ENCODE peak calls at places on chromosomes 4 and X, in nine cellular contexts. J is mesendoderm, O is heart right ventricle, V is stomach, C is lower lobe of right lung, M is GM12878, Y is neural progenitor cell, R is K562, Z is ovary. K is an unnamed sample.
A peak's percentile ranks its signal among the peaks of the same experiment; 100 is the strongest.

GRCh38 chr4:78517050-78517652 is 34.4 kb upstream of the ANXA3 start:
- DNase-seq in J (peak; percentile 34), O (no peak), V (no peak), C (no peak), M (no peak), Y (peak; percentile 54), R (peak; percentile 45), Z (no peak), K (no peak)

GRCh38 chr4:128159967-128160366 is 98.9 kb downstream of the LARP1B start:
- DNase-seq in J (no peak), O (no peak), V (no peak), C (no peak), M (no peak), Y (no peak), R (no peak), Z (no peak), K (no peak)

GRCh38 chrX:57528670-57529255 is 63.0 kb upstream of the ZXDB start:
- DNase-seq in J (peak; percentile 51), O (no peak), V (no peak), C (no peak), M (no peak), Y (peak; percentile 23), R (peak; percentile 1), Z (no peak), K (no peak)

GRCh38 chrX:45515262-45516215 is 314.9 kb upstream of the DIPK2B start:
- DNase-seq in J (peak; percentile 36), O (peak; percentile 30), V (peak; percentile 42), C (peak; percentile 67), M (no peak), Y (peak; percentile 49), R (peak; percentile 21), Z (peak; percentile 44), K (peak; percentile 82)

GRCh38 chrX:37986893-37987292 is 19.5 kb upstream of the SYTL5 start:
- DNase-seq in J (no peak), O (no peak), V (no peak), C (no peak), M (no peak), Y (no peak), R (no peak), Z (no peak), K (no peak)

GRCh38 chrX:24131476-24131875 is 18.1 kb upstream of the ZFX start:
- DNase-seq in J (no peak), O (no peak), V (no peak), C (no peak), M (no peak), Y (no peak), R (no peak), Z (no peak), K (no peak)

GRCh38 chr4:168928346-168928745 is 81.7 kb downstream of the CBR4 start:
- DNase-seq in J (no peak), O (no peak), V (no peak), C (no peak), M (no peak), Y (no peak), R (no peak), Z (no peak), K (no peak)

GRCh38 chr4:154911608-154912098 is 130.6 kb downstream of the RBM46 start:
- DNase-seq in J (no peak), O (no peak), V (no peak), C (no peak), M (no peak), Y (no peak), R (no peak), Z (no peak), K (no peak)

GRCh38 chrX:18422325-18422724 is 3.1 kb upstream of the CDKL5 start:
- DNase-seq in J (no peak), O (no peak), V (no peak), C (no peak), M (no peak), Y (no peak), R (no peak), Z (no peak), K (no peak)

GRCh38 chr4:122010610-122011009 is 58.8 kb upstream of the TRPC3 start:
- DNase-seq in J (no peak), O (no peak), V (no peak), C (no peak), M (no peak), Y (no peak), R (no peak), Z (no peak), K (no peak)

GRCh38 chr4:53580301-53580700 is 11.0 kb downstream of the LNX1 start:
- DNase-seq in J (no peak), O (no peak), V (no peak), C (no peak), M (no peak), Y (no peak), R (no peak), Z (no peak), K (no peak)

GRCh38 chr4:132071815-132072214 is 1077.3 kb upstream of the PCDH10 start:
- DNase-seq in J (no peak), O (no peak), V (no peak), C (no peak), M (no peak), Y (no peak), R (no peak), Z (no peak), K (no peak)

GRCh38 chr4:141121768-141122415 is 11.4 kb downstream of the RNF150 start:
- DNase-seq in J (peak; percentile 50), O (no peak), V (no peak), C (no peak), M (no peak), Y (no peak), R (no peak), Z (no peak), K (no peak)

GRCh38 chrX:63855896-63856295 is 70.9 kb upstream of the ARHGEF9 start:
- DNase-seq in J (peak; percentile 26), O (no peak), V (no peak), C (no peak), M (no peak), Y (no peak), R (no peak), Z (no peak), K (no peak)

GRCh38 chr4:36446275-36446674 is 164.9 kb downstream of the DTHD1 start:
- DNase-seq in J (no peak), O (no peak), V (no peak), C (no peak), M (no peak), Y (no peak), R (no peak), Z (no peak), K (no peak)

GRCh38 chr4:94253036-94253435 is 45.4 kb downstream of the SMARCAD1 start:
- DNase-seq in J (peak; percentile 65), O (no peak), V (no peak), C (no peak), M (no peak), Y (no peak), R (peak; percentile 9), Z (no peak), K (no peak)

GRCh38 chrX:134803060-134803459 is 144.8 kb upstream of the PLAC1 start:
- DNase-seq in J (peak; percentile 83), O (no peak), V (no peak), C (no peak), M (no peak), Y (peak; percentile 7), R (peak; percentile 35), Z (no peak), K (no peak)

DNA sequence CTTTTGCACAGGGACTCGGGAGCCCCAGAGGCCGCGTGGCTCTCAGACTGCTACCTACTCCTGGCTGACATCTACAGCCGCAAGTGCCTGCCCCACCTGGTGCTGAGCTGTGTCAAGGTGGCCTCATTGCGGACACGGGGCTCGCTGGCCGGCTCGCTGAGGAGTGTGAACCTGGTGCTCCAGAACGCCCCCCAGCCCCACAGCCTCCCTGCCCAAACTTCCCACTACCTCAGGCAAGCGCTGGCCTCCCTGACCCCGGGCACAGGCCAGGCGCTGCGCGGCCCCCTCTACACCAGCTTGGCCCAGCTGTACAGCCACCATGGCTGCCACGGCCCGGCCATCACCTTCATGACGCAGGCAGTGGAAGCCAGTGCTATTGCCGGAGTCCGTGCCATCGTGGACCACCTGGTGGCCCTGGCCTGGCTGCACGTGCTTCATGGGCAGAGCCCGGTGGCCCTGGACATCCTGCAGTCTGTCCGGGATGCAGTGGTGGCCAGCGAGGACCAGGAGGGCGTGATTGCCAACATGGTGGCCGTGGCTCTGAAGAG is 28.8 kb downstream of the SH3TC1 start:
- DNase-seq in J (no peak), O (no peak), V (no peak), C (no peak), M (no peak), Y (no peak), R (no peak), Z (no peak), K (no peak)
- H3K4me1 ChIP-seq in J (peaks cover 13% of the 10 kb centered on the region), O (peaks cover 26% of the 10 kb centered on the region), V (peaks cover 51% of the 10 kb centered on the region), C (peaks cover 19% of the 10 kb centered on the region), M (peaks cover 29% of the 10 kb centered on the region), Y (peaks cover 14% of the 10 kb centered on the region), R (no peaks in the 10 kb centered on the region), Z (peaks cover 12% of the 10 kb centered on the region), K (no peaks in the 10 kb centered on the region)

GRCh38 chr4:151690164-151690856 is 70.5 kb downstream of the GATB start:
- DNase-seq in J (no peak), O (no peak), V (peak; percentile 35), C (no peak), M (no peak), Y (peak; percentile 37), R (no peak), Z (no peak), K (no peak)
- H3K27ac ChIP-seq in J (no peak overlapping the region), O (no peak overlapping the region), V (peak overlapping the region; percentile 82), C (no peak overlapping the region), M (no peak overlapping the region), Y (no peak overlapping the region), R (no peak overlapping the region), Z (no peak overlapping the region), K (no peak overlapping the region)

DNA sequence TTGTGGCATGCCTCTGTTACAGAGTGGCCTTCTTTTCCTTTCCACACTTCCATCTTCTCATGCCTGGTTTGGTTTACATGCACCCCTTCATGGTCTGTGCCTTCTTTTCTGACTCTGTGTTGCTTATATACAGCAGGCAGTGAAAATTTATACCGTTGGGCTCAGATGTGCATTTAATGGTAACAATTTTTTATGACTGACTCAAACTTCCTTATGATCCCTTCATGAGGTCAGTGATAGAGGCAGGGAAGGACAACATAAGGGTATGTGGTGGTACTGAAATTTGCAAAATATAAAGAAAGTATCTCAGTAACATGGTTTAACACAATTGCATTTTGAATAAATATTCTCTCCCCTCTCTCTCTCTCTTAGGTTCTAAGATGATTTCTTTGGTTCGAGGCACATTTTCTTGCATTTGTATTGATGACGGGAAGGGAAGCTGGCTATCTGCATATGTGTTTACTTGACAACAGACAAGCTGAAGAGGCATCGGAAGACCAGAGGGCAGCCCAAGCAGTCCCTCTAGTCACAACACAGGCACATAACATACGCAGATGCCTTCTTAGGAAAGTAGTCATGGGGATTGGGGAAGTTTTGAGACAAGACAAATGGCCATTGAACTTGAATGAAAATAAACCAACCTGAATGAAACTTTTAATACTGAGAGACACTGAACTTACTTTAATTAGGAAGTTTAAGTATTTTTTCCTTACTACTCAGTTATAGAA is 163.3 kb upstream of the LEF1 start:
- DNase-seq in J (peak; percentile 21), O (no peak), V (no peak), C (no peak), M (no peak), Y (no peak), R (no peak), Z (no peak), K (no peak)
- H3K4me1 ChIP-seq in J (peaks cover 4% of the 10 kb centered on the region), O (no peaks in the 10 kb centered on the region), V (no peaks in the 10 kb centered on the region), C (no peaks in the 10 kb centered on the region), M (no peaks in the 10 kb centered on the region), Y (peaks cover 36% of the 10 kb centered on the region), R (no peaks in the 10 kb centered on the region), Z (no peaks in the 10 kb centered on the region), K (no peaks in the 10 kb centered on the region)

DNA sequence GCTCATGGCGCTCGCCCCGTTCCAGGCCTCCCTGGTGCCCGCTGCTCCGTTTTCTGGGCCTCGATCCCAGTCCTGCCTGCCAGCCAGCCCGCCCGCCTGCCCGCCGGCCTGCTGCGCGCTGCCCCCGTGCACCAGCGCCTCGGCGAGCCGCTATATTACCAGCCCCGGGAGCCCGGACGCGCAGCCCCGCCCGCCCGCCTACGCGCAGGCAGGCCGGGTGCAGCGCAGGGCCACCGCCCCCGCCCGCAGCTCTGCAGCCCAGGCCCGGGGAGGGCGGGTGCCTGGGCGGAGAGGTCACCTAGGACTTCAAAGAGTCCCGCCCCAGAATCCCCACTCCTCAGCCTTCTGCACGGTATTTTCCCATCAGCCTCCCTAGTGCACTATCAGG is at the start of gene MAOB:
- DNase-seq in J (peak; percentile 38), O (peak; percentile 42), V (peak; percentile 37), C (peak; percentile 46), M (no peak), Y (peak; percentile 58), R (peak; percentile 43), Z (peak; percentile 76), K (peak; percentile 62)
- H3K27ac ChIP-seq in J (no peak within 1 kb of the TSS), O (peak within 1 kb of the TSS; percentile 68), V (peak within 1 kb of the TSS; percentile 65), C (peak within 1 kb of the TSS; percentile 64), M (no peak within 1 kb of the TSS), Y (no peak within 1 kb of the TSS), R (no peak within 1 kb of the TSS), Z (peak within 1 kb of the TSS; percentile 50), K (peak within 1 kb of the TSS; percentile 82)

K was measured in aorta.